ENCODE peak calls at places on chromosomes 12 and 14, in six cellular contexts. One of them, this sample, is unnamed.
A peak's percentile ranks its signal among the peaks of the same experiment; 100 is the strongest.

GRCh38 chr12:99332936-99333591 is 314.5 kb upstream of the GARIN6 start:
- DNase-seq in PC-3: no peak
- DNase-seq in NT2/D1: no peak
- DNase-seq in neuronal stem cell: no peak
- DNase-seq in IMR-90: no peak
- DNase-seq in fibroblast of lung: no peak
- DNase-seq in this sample: no peak

GRCh38 chr14:80974338-80975078 is 19.1 kb downstream of the TSHR start:
- DNase-seq in neuronal stem cell: no peak
- DNase-seq in fibroblast of lung: peak; percentile 89
- DNase-seq in NT2/D1: no peak
- DNase-seq in IMR-90: no peak
- DNase-seq in PC-3: no peak
- DNase-seq in this sample: no peak

GRCh38 chr12:122080149-122081107 is 1.9 kb downstream of the MLXIP start:
- DNase-seq in NT2/D1: no peak
- DNase-seq in neuronal stem cell: no peak
- DNase-seq in PC-3: peak; percentile 92
- DNase-seq in fibroblast of lung: peak; percentile 89
- DNase-seq in IMR-90: peak; percentile 86
- DNase-seq in this sample: peak; percentile 40

GRCh38 chr14:31978423-31978822 is 98.7 kb upstream of the ARHGAP5 start:
- DNase-seq in fibroblast of lung: no peak
- DNase-seq in NT2/D1: no peak
- DNase-seq in neuronal stem cell: no peak
- DNase-seq in IMR-90: no peak
- DNase-seq in PC-3: no peak
- DNase-seq in this sample: no peak

GRCh38 chr14:94682061-94682516 is 69.9 kb downstream of the SERPINA3 start:
- DNase-seq in PC-3: no peak
- DNase-seq in fibroblast of lung: no peak
- DNase-seq in NT2/D1: no peak
- DNase-seq in IMR-90: no peak
- DNase-seq in neuronal stem cell: no peak
- DNase-seq in this sample: peak; percentile 31

GRCh38 chr12:108236366-108236765 is 102.7 kb downstream of the CMKLR1 start:
- DNase-seq in fibroblast of lung: no peak
- DNase-seq in IMR-90: no peak
- DNase-seq in PC-3: no peak
- DNase-seq in NT2/D1: no peak
- DNase-seq in neuronal stem cell: no peak
- DNase-seq in this sample: no peak

GRCh38 chr12:115199831-115200230 is 515.9 kb upstream of the TBX3 start:
- DNase-seq in NT2/D1: no peak
- DNase-seq in neuronal stem cell: no peak
- DNase-seq in IMR-90: peak; percentile 80
- DNase-seq in fibroblast of lung: peak; percentile 55
- DNase-seq in PC-3: no peak
- DNase-seq in this sample: no peak

GRCh38 chr12:52250048-52250990 is 17.3 kb downstream of the KRT7 start:
- DNase-seq in fibroblast of lung: no peak
- DNase-seq in PC-3: peak; percentile 35
- DNase-seq in IMR-90: no peak
- DNase-seq in neuronal stem cell: no peak
- DNase-seq in NT2/D1: no peak
- DNase-seq in this sample: peak; percentile 76

GRCh38 chr14:83425138-83425537 is 1891.5 kb upstream of the SEL1L start:
- DNase-seq in PC-3: peak; percentile 33
- DNase-seq in fibroblast of lung: peak; percentile 57
- DNase-seq in neuronal stem cell: no peak
- DNase-seq in IMR-90: peak; percentile 42
- DNase-seq in NT2/D1: no peak
- DNase-seq in this sample: no peak

GRCh38 chr12:93167841-93168492 is 209.8 kb upstream of the NUDT4 start:
- DNase-seq in fibroblast of lung: peak; percentile 51
- DNase-seq in neuronal stem cell: peak; percentile 45
- DNase-seq in NT2/D1: peak; percentile 74
- DNase-seq in PC-3: peak; percentile 43
- DNase-seq in IMR-90: no peak
- DNase-seq in this sample: peak; percentile 84
- H3K9ac ChIP-seq in fibroblast of lung: no peak overlapping the region
- H3K9ac ChIP-seq in neuronal stem cell: no peak overlapping the region
- H3K9ac ChIP-seq in NT2/D1: peak overlapping the region; percentile 22
- H3K9ac ChIP-seq in PC-3: peak overlapping the region; percentile 49
- H3K9ac ChIP-seq in IMR-90: no peak overlapping the region
- H3K9ac ChIP-seq in this sample: no peak overlapping the region

GRCh38 chr14:103058209-103059055 is 1.1 kb upstream of the CDC42BPB start:
- DNase-seq in PC-3: peak; percentile 13
- DNase-seq in neuronal stem cell: no peak
- DNase-seq in fibroblast of lung: no peak
- DNase-seq in NT2/D1: no peak
- DNase-seq in IMR-90: peak; percentile 8
- DNase-seq in this sample: no peak

GRCh38 chr14:103057372-103058208 is at the start of gene CDC42BPB:
- DNase-seq in PC-3: peak; percentile 95
- DNase-seq in NT2/D1: peak; percentile 67
- DNase-seq in IMR-90: peak; percentile 90
- DNase-seq in fibroblast of lung: peak; percentile 90
- DNase-seq in neuronal stem cell: peak; percentile 90
- DNase-seq in this sample: peak; percentile 98

GRCh38 chr14:103055693-103056092 is 1.7 kb downstream of the CDC42BPB start:
- DNase-seq in NT2/D1: no peak
- DNase-seq in PC-3: no peak
- DNase-seq in neuronal stem cell: no peak
- DNase-seq in fibroblast of lung: no peak
- DNase-seq in IMR-90: peak; percentile 10
- DNase-seq in this sample: no peak

GRCh38 chr14:103056322-103057027 is 874 bp downstream of the CDC42BPB start:
- DNase-seq in NT2/D1: no peak
- DNase-seq in fibroblast of lung: peak; percentile 64
- DNase-seq in IMR-90: peak; percentile 55
- DNase-seq in PC-3: peak; percentile 71
- DNase-seq in neuronal stem cell: no peak
- DNase-seq in this sample: peak; percentile 78

DNA sequence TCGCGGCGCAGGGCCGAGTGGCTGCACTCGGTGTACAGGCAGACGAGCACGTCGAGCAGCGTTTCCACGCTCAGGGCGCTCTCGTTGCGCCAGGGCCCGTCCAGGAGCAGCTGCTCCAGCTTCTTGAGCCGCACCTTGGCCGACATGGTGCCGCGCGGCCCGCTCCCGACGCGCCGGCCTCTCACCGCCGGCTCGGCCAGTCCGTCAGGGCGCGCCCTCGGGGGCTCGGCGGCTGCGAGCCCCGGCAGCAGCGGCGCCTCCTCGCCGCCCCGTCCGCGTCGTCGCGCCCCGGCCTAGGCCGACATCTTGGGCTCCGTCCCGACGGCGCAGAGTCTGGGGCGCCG is 349 bp downstream of the CDC42BPB start:
- DNase-seq in PC-3: no peak
- DNase-seq in IMR-90: no peak
- DNase-seq in NT2/D1: no peak
- DNase-seq in fibroblast of lung: peak; percentile 16
- DNase-seq in neuronal stem cell: no peak
- DNase-seq in this sample: no peak
- H3K9ac ChIP-seq in PC-3: peak overlapping the region; percentile 85
- H3K9ac ChIP-seq in IMR-90: peak overlapping the region; percentile 100
- H3K9ac ChIP-seq in NT2/D1: peak overlapping the region; percentile 94
- H3K9ac ChIP-seq in fibroblast of lung: peak overlapping the region; percentile 89
- H3K9ac ChIP-seq in neuronal stem cell: peak overlapping the region; percentile 99
- H3K9ac ChIP-seq in this sample: peak overlapping the region; percentile 69

GRCh38 chr12:92544321-92544720 is 158.5 kb upstream of the PLEKHG7 start:
- DNase-seq in IMR-90: no peak
- DNase-seq in PC-3: no peak
- DNase-seq in neuronal stem cell: no peak
- DNase-seq in fibroblast of lung: no peak
- DNase-seq in NT2/D1: no peak
- DNase-seq in this sample: no peak
- H3K9ac ChIP-seq in IMR-90: no peak overlapping the region
- H3K9ac ChIP-seq in PC-3: no peak overlapping the region
- H3K9ac ChIP-seq in neuronal stem cell: no peak overlapping the region
- H3K9ac ChIP-seq in fibroblast of lung: no peak overlapping the region
- H3K9ac ChIP-seq in NT2/D1: no peak overlapping the region
- H3K9ac ChIP-seq in this sample: no peak overlapping the region

DNA sequence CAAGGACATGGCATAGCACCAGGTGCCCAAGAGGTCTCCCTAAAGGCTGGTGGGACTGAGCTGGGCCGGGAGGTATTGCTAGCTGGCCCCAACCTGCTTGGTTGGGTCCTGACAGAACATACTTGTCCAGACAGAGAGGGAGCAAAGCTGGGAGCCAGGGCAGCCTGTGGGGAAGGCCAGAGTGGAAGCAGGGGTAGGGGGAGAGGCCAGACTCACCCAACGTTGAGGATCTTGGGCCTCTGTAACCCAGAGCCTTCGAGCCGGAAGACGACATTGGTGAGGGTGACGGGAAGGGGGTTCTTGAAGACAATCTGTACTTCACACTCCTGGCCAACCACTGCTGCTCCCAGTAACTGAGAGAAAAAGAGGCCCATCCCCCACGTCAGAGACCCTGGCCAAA is 9.0 kb downstream of the TGM1 start:
- DNase-seq in PC-3: no peak
- DNase-seq in fibroblast of lung: no peak
- DNase-seq in neuronal stem cell: no peak
- DNase-seq in NT2/D1: no peak
- DNase-seq in IMR-90: no peak
- DNase-seq in this sample: no peak
- H3K9ac ChIP-seq in PC-3: no peak overlapping the region
- H3K9ac ChIP-seq in fibroblast of lung: no peak overlapping the region
- H3K9ac ChIP-seq in neuronal stem cell: no peak overlapping the region
- H3K9ac ChIP-seq in NT2/D1: no peak overlapping the region
- H3K9ac ChIP-seq in IMR-90: no peak overlapping the region
- H3K9ac ChIP-seq in this sample: no peak overlapping the region

GRCh38 chr14:99793213-99794155 is at the start of gene EML1:
- DNase-seq in NT2/D1: peak; percentile 51
- DNase-seq in neuronal stem cell: peak; percentile 85
- DNase-seq in IMR-90: peak; percentile 76
- DNase-seq in PC-3: peak; percentile 80
- DNase-seq in fibroblast of lung: peak; percentile 76
- DNase-seq in this sample: peak; percentile 96
- H3K9ac ChIP-seq in NT2/D1: peak within 1 kb of the TSS; percentile 83
- H3K9ac ChIP-seq in neuronal stem cell: peak within 1 kb of the TSS; percentile 97
- H3K9ac ChIP-seq in IMR-90: peak within 1 kb of the TSS; percentile 94
- H3K9ac ChIP-seq in PC-3: peak within 1 kb of the TSS; percentile 48
- H3K9ac ChIP-seq in fibroblast of lung: peak within 1 kb of the TSS; percentile 73
- H3K9ac ChIP-seq in this sample: peak within 1 kb of the TSS; percentile 63

GRCh38 chr14:102922490-102923200 is at the start of gene AMN:
- DNase-seq in NT2/D1: no peak
- DNase-seq in PC-3: no peak
- DNase-seq in IMR-90: no peak
- DNase-seq in neuronal stem cell: no peak
- DNase-seq in fibroblast of lung: no peak
- DNase-seq in this sample: peak; percentile 48
- H3K9ac ChIP-seq in NT2/D1: no peak within 1 kb of the TSS
- H3K9ac ChIP-seq in PC-3: no peak within 1 kb of the TSS
- H3K9ac ChIP-seq in IMR-90: no peak within 1 kb of the TSS
- H3K9ac ChIP-seq in neuronal stem cell: no peak within 1 kb of the TSS
- H3K9ac ChIP-seq in fibroblast of lung: no peak within 1 kb of the TSS
- H3K9ac ChIP-seq in this sample: no peak within 1 kb of the TSS